ENCODE peak calls at places on chromosomes 4 and X, in seven cellular contexts. W, S, U, Y, I, X and F are unnamed samples.

GRCh38 chr4:182454440-182455013 is 211.3 kb downstream of the TENM3 start:
- DNase-seq in W (no peak), S (no peak), U (no peak), Y (no peak), I (no peak), X (no peak), F (no peak)

GRCh38 chr4:186236126-186236525 is 8.8 kb downstream of the KLKB1 start:
- DNase-seq in W (no peak), S (no peak), U (no peak), Y (no peak), I (no peak), X (no peak), F (no peak)

GRCh38 chrX:120819126-120819525 is 56.5 kb downstream of the CT47B1 start:
- DNase-seq in W (no peak), S (no peak), U (no peak), Y (no peak), I (no peak), X (no peak), F (no peak)

GRCh38 chrX:106611323-106611681 is 476 bp upstream of the RADX start:
- DNase-seq in W (no peak), S (no peak), U (no peak), Y (no peak), I (no peak), X (no peak), F (no peak)

GRCh38 chrX:70508296-70508911 is 63.8 kb downstream of the DLG3 start:
- DNase-seq in W (no peak), S (no peak), U (no peak), Y (no peak), I (no peak), X (no peak), F (no peak)

GRCh38 chrX:48021026-48021900 is 14.5 kb downstream of the SPACA5 start:
- DNase-seq in W (peak; percentile 80), S (peak; percentile 83), U (peak; percentile 63), Y (peak; percentile 53), I (peak; percentile 82), X (peak; percentile 88), F (peak; percentile 4)

GRCh38 chr4:155667538-155668511 is 1.2 kb downstream of the GUCY1A1 start:
- DNase-seq in W (peak; percentile 68), S (peak; percentile 35), U (peak; percentile 54), Y (no peak), I (peak; percentile 74), X (peak; percentile 9), F (peak; percentile 17)

GRCh38 chr4:171857302-171858005 is 44.2 kb downstream of the GALNTL6 start:
- DNase-seq in W (no peak), S (no peak), U (peak; percentile 43), Y (no peak), I (no peak), X (no peak), F (no peak)

GRCh38 chrX:132909643-132910042 is 48.8 kb downstream of the HS6ST2 start:
- DNase-seq in W (no peak), S (no peak), U (no peak), Y (no peak), I (no peak), X (no peak), F (peak; percentile 36)

GRCh38 chr4:94519925-94520789 is 68.4 kb downstream of the PDLIM5 start:
- DNase-seq in W (no peak), S (no peak), U (no peak), Y (no peak), I (no peak), X (no peak), F (no peak)

GRCh38 chr4:90328558-90328957 is 201.4 kb downstream of the CCSER1 start:
- DNase-seq in W (peak; percentile 15), S (no peak), U (no peak), Y (no peak), I (no peak), X (no peak), F (no peak)

GRCh38 chrX:21479695-21480280 is 105.6 kb downstream of the CNKSR2 start:
- DNase-seq in W (no peak), S (peak; percentile 42), U (peak; percentile 41), Y (no peak), I (no peak), X (no peak), F (peak; percentile 4)

GRCh38 chrX:132266583-132267355 is 47.5 kb upstream of the RAP2C start:
- DNase-seq in W (no peak), S (no peak), U (no peak), Y (no peak), I (no peak), X (no peak), F (no peak)

GRCh38 chrX:154430916-154431315 is 2.4 kb downstream of the ATP6AP1 start:
- DNase-seq in W (no peak), S (no peak), U (no peak), Y (no peak), I (no peak), X (no peak), F (no peak)

GRCh38 chr4:85741921-85742591 is 267.1 kb downstream of the ARHGAP24 start:
- DNase-seq in W (peak; percentile 43), S (no peak), U (no peak), Y (no peak), I (no peak), X (peak; percentile 76), F (no peak)

GRCh38 chr4:22490718-22491330 is 25.0 kb downstream of the ADGRA3 start:
- DNase-seq in W (no peak), S (no peak), U (no peak), Y (no peak), I (no peak), X (no peak), F (no peak)

GRCh38 chr4:90211174-90211573 is 84.0 kb downstream of the CCSER1 start:
- DNase-seq in W (no peak), S (no peak), U (no peak), Y (no peak), I (no peak), X (no peak), F (no peak)

GRCh38 chr4:22170353-22170752 is 221.8 kb upstream of the KCNIP4 start:
- DNase-seq in W (no peak), S (no peak), U (peak; percentile 24), Y (no peak), I (no peak), X (no peak), F (peak; percentile 73)

GRCh38 chr4:158940276-158940675 is 162.6 kb upstream of the RAPGEF2 start:
- DNase-seq in W (no peak), S (no peak), U (no peak), Y (no peak), I (no peak), X (no peak), F (no peak)

GRCh38 chrX:104310084-104310483 is 55.4 kb upstream of the ESX1 start:
- DNase-seq in W (no peak), S (no peak), U (peak; percentile 18), Y (no peak), I (no peak), X (no peak), F (peak; percentile 31)

GRCh38 chr4:105451346-105451745 is 22.5 kb downstream of the PPA2 start:
- DNase-seq in W (no peak), S (no peak), U (no peak), Y (no peak), I (no peak), X (no peak), F (no peak)

GRCh38 chrX:9327747-9328145 is 137.1 kb upstream of the TBL1X start:
- DNase-seq in W (no peak), S (no peak), U (peak; percentile 80), Y (no peak), I (no peak), X (no peak), F (peak; percentile 64)

GRCh38 chr4:39970559-39971270 is 7.0 kb downstream of the PDS5A start:
- DNase-seq in W (no peak), S (no peak), U (peak; percentile 80), Y (no peak), I (no peak), X (no peak), F (peak; percentile 92)

GRCh38 chr4:96166806-96167205 is 326.9 kb downstream of the PDHA2 start:
- DNase-seq in W (no peak), S (no peak), U (no peak), Y (no peak), I (no peak), X (no peak), F (peak; percentile 10)

GRCh38 chrX:109484886-109485285 is 3.0 kb upstream of the GUCY2F start:
- DNase-seq in W (no peak), S (no peak), U (no peak), Y (no peak), I (no peak), X (no peak), F (no peak)

GRCh38 chr4:16120720-16121119 is 36.9 kb upstream of the PROM1 start:
- DNase-seq in W (no peak), S (no peak), U (no peak), Y (no peak), I (no peak), X (no peak), F (no peak)

GRCh38 chrX:12804655-12805054 is 13.4 kb downstream of the PRPS2 start:
- DNase-seq in W (no peak), S (no peak), U (no peak), Y (no peak), I (no peak), X (no peak), F (no peak)

GRCh38 chr4:9800878-9801277 is 19.4 kb downstream of the DRD5 start:
- DNase-seq in W (no peak), S (no peak), U (no peak), Y (no peak), I (no peak), X (no peak), F (no peak)

GRCh38 chr4:10746371-10747143 is 62.0 kb upstream of the CLNK start:
- DNase-seq in W (peak; percentile 41), S (no peak), U (no peak), Y (no peak), I (no peak), X (no peak), F (no peak)

GRCh38 chr4:112517067-112517588 is 1.1 kb upstream of the NEUROG2 start:
- DNase-seq in W (no peak), S (no peak), U (no peak), Y (no peak), I (no peak), X (no peak), F (no peak)

GRCh38 chr4:93835929-93836328 is 7.4 kb downstream of the ATOH1 start:
- DNase-seq in W (no peak), S (no peak), U (no peak), Y (no peak), I (no peak), X (no peak), F (no peak)